ENCODE peak calls at places on chromosomes 13 and 19, in nine cellular contexts. U is NB4; R is NCI-H774; H is adrenal gland; E is omental fat pad; B is activated CD4-positive, alpha-beta T cell treated with anti-CD3 and anti-CD28 coated beads, Interleukin-2, amount 50 U/mL, for 48 hours; T is CD4-positive, CD25-positive, alpha-beta regulatory T cell; G is stomach; Y is CD4-positive, alpha-beta memory T cell. I is an unnamed sample.

GRCh38 chr19:49340865-49341718 is 5.9 kb downstream of the CD37 start:
- DNase-seq in E (no peak), T (no peak), R (no peak), B (no peak), H (no peak), G (no peak), U (no peak), Y (no peak), I (no peak)

GRCh38 chr13:49858183-49858856 is 65.8 kb upstream of the KPNA3 start:
- DNase-seq in R (no peak), H (no peak), G (no peak), Y (no peak), E (no peak), B (no peak), T (no peak), U (no peak), I (no peak)

GRCh38 chr13:56352901-56353300 is 787.8 kb upstream of the PRR20A start:
- DNase-seq in U (no peak), G (no peak), E (no peak), R (no peak), Y (no peak), T (no peak), H (no peak), B (no peak), I (no peak)

GRCh38 chr19:31146546-31147183 is 202.6 kb downstream of the TSHZ3 start:
- DNase-seq in U (no peak), H (no peak), E (no peak), Y (no peak), R (no peak), G (no peak), B (no peak), T (no peak), I (no peak)

GRCh38 chr13:111008351-111008750 is 93.5 kb upstream of the ANKRD10 start:
- DNase-seq in B (no peak), T (no peak), G (no peak), E (no peak), R (no peak), Y (no peak), H (no peak), U (no peak), I (no peak)

GRCh38 chr13:75934889-75935288 is 298.8 kb downstream of the LMO7 start:
- DNase-seq in R (no peak), E (no peak), T (no peak), G (no peak), U (no peak), Y (no peak), B (no peak), H (no peak), I (no peak)

GRCh38 chr13:51760592-51760991 is 43.4 kb downstream of the DHRS12 start:
- DNase-seq in Y (no peak), T (no peak), R (no peak), H (no peak), E (no peak), U (no peak), G (no peak), B (no peak), I (no peak)

GRCh38 chr13:31310781-31311180 is 111.0 kb downstream of the B3GLCT start:
- DNase-seq in U (no peak), B (no peak), T (no peak), Y (no peak), E (no peak), H (no peak), R (peak), G (no peak), I (no peak)

GRCh38 chr13:110593430-110594130 is 21.8 kb upstream of the NAXD start:
- DNase-seq in Y (peak), T (no peak), E (no peak), H (peak), U (peak), R (peak), G (no peak), B (no peak), I (peak)

GRCh38 chr19:45382426-45382825 is 12.1 kb upstream of the ERCC2 start:
- DNase-seq in G (no peak), T (no peak), R (no peak), B (no peak), H (no peak), E (no peak), U (no peak), Y (no peak), I (no peak)

GRCh38 chr13:45626731-45627374 is 11.3 kb upstream of the ERICH6B start:
- DNase-seq in E (no peak), G (no peak), U (peak), Y (no peak), T (no peak), H (no peak), B (no peak), R (no peak), I (no peak)

GRCh38 chr13:27194895-27195764 is 23.5 kb upstream of the USP12 start:
- DNase-seq in H (no peak), B (no peak), G (no peak), T (no peak), Y (no peak), R (no peak), E (no peak), U (peak), I (no peak)

GRCh38 chr19:29610574-29611271 is 4.6 kb downstream of the POP4 start:
- DNase-seq in H (peak), T (peak), U (peak), B (peak), R (peak), E (peak), G (peak), Y (peak), I (peak)

GRCh38 chr19:57056972-57057371 is 62.8 kb upstream of the USP29 start:
- DNase-seq in Y (no peak), R (no peak), H (peak), G (peak), E (no peak), U (no peak), T (no peak), B (no peak), I (no peak)